ENCODE peak calls at places on chromosomes 2 and 18, in ten cellular contexts. G is choroid plexus epithelial cell, M is hepatocyte, H is neural progenitor cell, U is SK-N-SH, N is A673, P is IMR-90, A is A549, T is dorsolateral prefrontal cortex, C is cardiac fibroblast. J is an unnamed sample.
A peak's percentile ranks its signal among the peaks of the same experiment; 100 is the strongest.

GRCh38 chr2:15896859-15897258 is 43.5 kb upstream of the MYCN start:
- DNase-seq in G (no peak), M (no peak), A (no peak), H (no peak), N (no peak), U (no peak), P (no peak), C (no peak), T (no peak), J (no peak)

GRCh38 chr2:134790487-134790886 is 47.9 kb upstream of the ACMSD start:
- DNase-seq in P (no peak), U (no peak), A (no peak), T (no peak), G (no peak), H (no peak), M (no peak), N (no peak), C (no peak), J (no peak)

GRCh38 chr2:191453756-191454155 is 208.6 kb downstream of the MYO1B start:
- DNase-seq in G (no peak), H (no peak), A (no peak), C (no peak), T (no peak), M (no peak), U (no peak), N (no peak), P (no peak), J (no peak)

GRCh38 chr2:233184669-233185068 is 66.8 kb upstream of the ATG16L1 start:
- DNase-seq in H (no peak), P (no peak), M (no peak), U (no peak), G (no peak), A (no peak), T (no peak), N (no peak), C (no peak), J (no peak)

GRCh38 chr2:65186093-65186868 is 41.4 kb upstream of the ACTR2 start:
- DNase-seq in P (no peak), M (no peak), T (no peak), C (no peak), G (no peak), H (no peak), A (no peak), U (no peak), N (no peak), J (no peak)

GRCh38 chr2:181790716-181791649 is 100.5 kb upstream of the ITPRID2 start:
- DNase-seq in G (peak; percentile 97), U (no peak), M (peak; percentile 42), C (peak; percentile 87), N (peak; percentile 74), P (peak; percentile 99), H (no peak), A (peak; percentile 68), T (no peak), J (peak; percentile 91)

GRCh38 chr2:230924470-230925341 is at the start of gene GPR55:
- DNase-seq in U (no peak), G (no peak), M (no peak), C (no peak), H (peak; percentile 49), A (peak; percentile 20), N (no peak), P (no peak), T (no peak), J (no peak)

GRCh38 chr2:121184248-121184862 is 100.6 kb downstream of the TFCP2L1 start:
- DNase-seq in U (no peak), C (no peak), G (no peak), P (no peak), A (no peak), M (no peak), H (no peak), N (no peak), T (no peak), J (no peak)

DNA sequence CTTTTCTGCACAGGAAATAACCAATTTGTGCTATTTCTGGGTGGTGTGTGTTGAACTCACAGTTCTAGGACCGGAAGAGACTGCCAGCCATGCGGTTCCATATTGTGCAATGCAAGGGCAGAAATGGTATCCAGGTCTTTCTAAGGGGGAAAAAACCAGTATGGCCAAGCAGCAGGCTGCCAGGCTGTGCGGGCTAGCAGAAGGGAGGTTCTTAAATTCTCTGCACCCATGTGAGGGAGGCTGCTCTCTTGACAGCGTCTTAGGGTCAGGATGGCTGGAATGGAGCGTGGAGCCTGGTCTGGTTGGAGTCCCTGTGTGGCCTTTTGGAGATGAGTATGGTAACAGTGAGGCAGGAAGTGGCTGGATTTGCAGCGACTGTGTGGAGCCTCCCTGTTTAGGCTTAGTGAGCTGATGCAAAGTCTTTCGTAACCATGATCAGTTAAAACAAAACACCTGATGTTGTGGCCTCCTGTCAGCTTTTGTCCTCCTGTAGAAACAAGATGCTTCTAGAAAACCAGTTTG is 52.6 kb downstream of the NCK2 start:
- DNase-seq in M (no peak), T (no peak), A (no peak), G (peak; percentile 60), C (peak; percentile 63), H (no peak), U (no peak), N (peak; percentile 67), P (peak; percentile 48), J (no peak)
- H3K4me3 ChIP-seq in M (no peak overlapping the region), T (no peak overlapping the region), A (no peak overlapping the region), G (no peak overlapping the region), C (no peak overlapping the region), H (no peak overlapping the region), U (no peak overlapping the region), N (no peak overlapping the region), P (no peak overlapping the region), J (no peak overlapping the region)

GRCh38 chr2:43239981-43240761 is 13.8 kb upstream of the ZFP36L2 start:
- DNase-seq in T (no peak), A (peak; percentile 28), C (no peak), P (no peak), G (no peak), H (no peak), N (no peak), M (no peak), U (no peak), J (no peak)
- TF ChIP-seq CTCF in T (no peak), A (no peak), C (peak; percentile 11), P (peak; percentile 6), G (peak; percentile 3), H (peak; percentile 32), N (no peak), M (no peak), U (peak; percentile 21), J (no peak)

GRCh38 chr18:23690505-23691068 is 1.3 kb downstream of the LAMA3 start:
- DNase-seq in A (no peak), U (peak; percentile 41), G (no peak), P (no peak), M (no peak), N (no peak), H (peak; percentile 34), T (no peak), C (no peak), J (no peak)

GRCh38 chr18:23689616-23690504 is 607 bp downstream of the LAMA3 start:
- DNase-seq in T (no peak), U (no peak), G (no peak), H (peak; percentile 25), M (peak; percentile 48), C (no peak), A (peak; percentile 17), N (no peak), P (no peak), J (no peak)

GRCh38 chr18:23689031-23689615 is at the start of gene LAMA3:
- DNase-seq in H (peak; percentile 81), A (peak; percentile 46), P (peak; percentile 11), M (peak; percentile 86), T (peak; percentile 4), U (peak; percentile 81), N (peak; percentile 68), C (peak; percentile 35), G (peak; percentile 18), J (no peak)

GRCh38 chr18:23684515-23685197 is 4.6 kb upstream of the LAMA3 start:
- DNase-seq in P (no peak), A (peak; percentile 62), N (no peak), T (no peak), M (no peak), U (no peak), H (no peak), G (peak; percentile 53), C (peak; percentile 35), J (no peak)

GRCh38 chr18:23688528-23688927 is 725 bp upstream of the LAMA3 start:
- DNase-seq in G (no peak), P (no peak), N (no peak), C (no peak), M (no peak), T (no peak), A (no peak), U (no peak), H (no peak), J (no peak)
- H3K4me3 ChIP-seq in G (no peak overlapping the region), P (no peak overlapping the region), N (peak overlapping the region; percentile 46), C (no peak overlapping the region), M (peak overlapping the region; percentile 43), T (peak overlapping the region; percentile 55), A (peak overlapping the region; percentile 67), U (peak overlapping the region; percentile 64), H (peak overlapping the region; percentile 62), J (no peak overlapping the region)

GRCh38 chr2:222876947-222877346 is 16.1 kb downstream of the ACSL3 start:
- DNase-seq in N (no peak), G (no peak), U (no peak), C (no peak), P (no peak), T (no peak), M (no peak), A (no peak), H (no peak), J (no peak)

GRCh38 chr2:222879602-222879933 is 18.7 kb downstream of the ACSL3 start:
- DNase-seq in M (no peak), H (no peak), C (no peak), G (no peak), T (no peak), N (no peak), P (no peak), U (no peak), A (no peak), J (no peak)

GRCh38 chr2:222877556-222878278 is 16.9 kb downstream of the ACSL3 start:
- DNase-seq in C (no peak), H (no peak), N (no peak), M (no peak), G (no peak), P (no peak), A (no peak), T (no peak), U (no peak), J (no peak)

GRCh38 chr2:222878284-222878876 is 17.5 kb downstream of the ACSL3 start:
- DNase-seq in C (no peak), N (no peak), T (no peak), G (no peak), A (no peak), P (no peak), M (no peak), U (no peak), H (no peak), J (no peak)

DNA sequence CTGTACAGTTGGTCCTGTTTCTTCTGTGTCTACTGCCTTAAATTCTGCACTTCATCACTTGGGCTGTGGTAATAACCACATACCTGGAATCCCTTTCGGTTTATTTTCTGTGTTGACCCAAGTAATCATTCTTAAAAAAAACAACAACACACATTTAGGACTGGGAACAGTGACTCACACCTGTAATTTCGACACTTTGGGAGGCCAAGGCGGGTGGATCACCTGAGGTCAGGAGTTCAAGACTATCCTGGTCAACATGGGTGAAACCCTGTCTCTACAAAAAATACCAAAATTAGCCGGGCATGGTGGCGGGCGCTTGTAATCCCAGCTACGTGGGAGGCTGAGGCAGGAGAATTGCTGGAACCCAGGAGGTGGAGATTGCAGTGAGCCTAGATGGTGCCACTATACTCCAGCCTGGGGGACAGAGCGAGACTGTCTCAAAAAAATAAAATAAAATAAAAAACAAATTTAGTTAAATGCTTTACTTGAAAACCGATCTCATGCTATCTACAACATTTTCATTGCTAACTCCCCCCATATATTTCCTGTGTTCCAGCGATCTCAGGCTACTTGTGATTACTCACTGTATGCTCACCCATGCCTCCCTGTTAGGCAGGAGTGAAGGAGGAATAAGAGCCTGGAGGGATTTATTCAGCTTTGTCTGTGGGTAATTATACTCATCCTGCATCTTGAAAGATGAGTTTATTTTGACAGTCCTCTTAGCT is 18.2 kb downstream of the ACSL3 start:
- DNase-seq in C (peak; percentile 54), T (no peak), P (peak; percentile 84), M (no peak), U (no peak), G (peak; percentile 72), H (no peak), N (no peak), A (peak; percentile 22), J (no peak)
- TF ChIP-seq CTCF in C (no peak), T (no peak), P (no peak), M (no peak), U (no peak), G (no peak), H (no peak), N (no peak), A (no peak), J (no peak)

J was measured in AG04449.